ENCODE peak calls at places on chromosomes 4 and X, in four cellular contexts. One of them, this sample, is unnamed.

GRCh38 chrX:131841496-131842410 is 181.3 kb upstream of the STK26 start:
- DNase-seq in WTC11: peak; percentile 29
- DNase-seq in K562: peak; percentile 75
- DNase-seq in HepG2: peak; percentile 50
- DNase-seq in this sample: no peak

GRCh38 chrX:70046978-70047377 is 2.8 kb downstream of the AWAT2 start:
- DNase-seq in WTC11: no peak
- DNase-seq in K562: no peak
- DNase-seq in HepG2: no peak
- DNase-seq in this sample: no peak

GRCh38 chr4:108830509-108831244 is 67.8 kb upstream of the ETNPPL start:
- DNase-seq in WTC11: no peak
- DNase-seq in K562: peak; percentile 27
- DNase-seq in HepG2: no peak
- DNase-seq in this sample: no peak

GRCh38 chr4:85842540-85842939 is 367.6 kb downstream of the ARHGAP24 start:
- DNase-seq in WTC11: no peak
- DNase-seq in K562: no peak
- DNase-seq in HepG2: no peak
- DNase-seq in this sample: no peak

GRCh38 chrX:3527166-3527565 is 180.7 kb upstream of the MXRA5 start:
- DNase-seq in WTC11: no peak
- DNase-seq in K562: no peak
- DNase-seq in HepG2: no peak
- DNase-seq in this sample: no peak

GRCh38 chrX:49919617-49920016 is 2.8 kb upstream of the CLCN5 start:
- DNase-seq in WTC11: peak; percentile 50
- DNase-seq in K562: peak; percentile 55
- DNase-seq in HepG2: peak; percentile 9
- DNase-seq in this sample: no peak

GRCh38 chr4:86506591-86506990 is 87.5 kb upstream of the PTPN13 start:
- DNase-seq in WTC11: no peak
- DNase-seq in K562: no peak
- DNase-seq in HepG2: no peak
- DNase-seq in this sample: no peak

GRCh38 chr4:102787096-102787867 is 26.5 kb upstream of the MANBA start:
- DNase-seq in WTC11: no peak
- DNase-seq in K562: no peak
- DNase-seq in HepG2: no peak
- DNase-seq in this sample: no peak

GRCh38 chrX:151801980-151802379 is 67.4 kb downstream of the CNGA2 start:
- DNase-seq in WTC11: no peak
- DNase-seq in K562: peak; percentile 17
- DNase-seq in HepG2: no peak
- DNase-seq in this sample: no peak

GRCh38 chr4:103721251-103721650 is 1.5 kb upstream of the TACR3 start:
- DNase-seq in WTC11: no peak
- DNase-seq in K562: no peak
- DNase-seq in HepG2: no peak
- DNase-seq in this sample: no peak

GRCh38 chr4:69749771-69750170 is 10.6 kb downstream of the SULT1B1 start:
- DNase-seq in WTC11: no peak
- DNase-seq in K562: no peak
- DNase-seq in HepG2: no peak
- DNase-seq in this sample: no peak

GRCh38 chrX:153400146-153401132 is 711 bp downstream of the PNMA6E start:
- DNase-seq in WTC11: peak; percentile 73
- DNase-seq in K562: peak; percentile 83
- DNase-seq in HepG2: peak; percentile 29
- DNase-seq in this sample: no peak

GRCh38 chr4:128601992-128602695 is 207.4 kb upstream of the JADE1 start:
- DNase-seq in WTC11: no peak
- DNase-seq in K562: peak; percentile 82
- DNase-seq in HepG2: no peak
- DNase-seq in this sample: no peak

GRCh38 chrX:9874483-9874882 is 88.3 kb downstream of the SHROOM2 start:
- DNase-seq in WTC11: no peak
- DNase-seq in K562: no peak
- DNase-seq in HepG2: no peak
- DNase-seq in this sample: no peak

GRCh38 chrX:22577181-22577580 is 304.5 kb downstream of the CBLL2 start:
- DNase-seq in WTC11: no peak
- DNase-seq in K562: no peak
- DNase-seq in HepG2: no peak
- DNase-seq in this sample: no peak
- TF ChIP-seq CBFB in WTC11: no peak
- TF ChIP-seq CBFB in K562: no peak
- TF ChIP-seq CBFB in HepG2: no peak
- TF ChIP-seq CBFB in this sample: no peak

GRCh38 chr4:579543-580175 is 3.6 kb upstream of the TMEM271 start:
- DNase-seq in WTC11: no peak
- DNase-seq in K562: no peak
- DNase-seq in HepG2: no peak
- DNase-seq in this sample: no peak
- TF ChIP-seq CBFB in WTC11: no peak
- TF ChIP-seq CBFB in K562: no peak
- TF ChIP-seq CBFB in HepG2: no peak
- TF ChIP-seq CBFB in this sample: no peak

GRCh38 chr4:54940996-54941395 is 184.4 kb downstream of the KDR start:
- DNase-seq in WTC11: no peak
- DNase-seq in K562: no peak
- DNase-seq in HepG2: no peak
- DNase-seq in this sample: no peak
- TF ChIP-seq CBFB in WTC11: no peak
- TF ChIP-seq CBFB in K562: no peak
- TF ChIP-seq CBFB in HepG2: no peak
- TF ChIP-seq CBFB in this sample: no peak

DNA sequence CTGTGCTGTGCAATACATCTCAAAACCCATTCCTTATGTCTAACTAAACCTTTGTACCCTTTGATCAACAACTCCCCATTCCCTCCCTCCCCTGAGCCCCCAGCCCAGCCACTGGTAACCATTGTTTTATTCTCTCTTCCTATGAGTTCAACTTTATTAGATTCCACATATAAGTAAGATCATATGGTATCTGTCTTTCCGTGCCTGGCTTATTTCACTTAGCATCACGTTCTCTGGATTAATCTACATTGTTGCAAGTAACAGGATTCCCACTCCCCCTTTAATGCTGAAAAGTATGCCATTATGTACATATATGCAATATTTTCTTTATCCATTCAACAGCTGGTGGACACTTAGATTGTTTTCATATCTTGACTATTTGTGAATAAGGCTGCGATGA is 119.4 kb downstream of the RNF150 start:
- DNase-seq in WTC11: no peak
- DNase-seq in K562: no peak
- DNase-seq in HepG2: no peak
- DNase-seq in this sample: no peak
- TF ChIP-seq CBFB in WTC11: no peak
- TF ChIP-seq CBFB in K562: no peak
- TF ChIP-seq CBFB in HepG2: no peak
- TF ChIP-seq CBFB in this sample: no peak

DNA sequence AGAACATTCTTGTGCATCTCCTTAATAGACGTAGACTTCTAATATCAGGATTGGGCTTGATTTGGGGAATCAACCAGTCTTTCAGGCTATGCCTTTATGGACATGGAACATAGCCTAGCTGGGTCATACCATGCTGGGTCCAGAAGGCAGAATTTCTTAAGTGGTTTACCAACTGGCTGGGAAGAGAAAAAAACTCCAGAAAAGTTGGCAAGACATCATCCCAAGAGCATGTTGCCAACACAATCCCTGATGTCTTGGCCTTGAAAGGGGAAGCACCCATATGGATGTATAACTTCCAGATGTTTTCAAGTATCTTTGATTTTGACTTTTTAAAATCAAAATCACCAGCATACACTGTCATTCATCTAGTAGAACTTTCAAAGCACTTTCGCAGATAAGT is 138.0 kb upstream of the FGF13 start:
- DNase-seq in WTC11: no peak
- DNase-seq in K562: no peak
- DNase-seq in HepG2: no peak
- DNase-seq in this sample: no peak
- TF ChIP-seq CBFB in WTC11: no peak
- TF ChIP-seq CBFB in K562: no peak
- TF ChIP-seq CBFB in HepG2: no peak
- TF ChIP-seq CBFB in this sample: no peak

DNA sequence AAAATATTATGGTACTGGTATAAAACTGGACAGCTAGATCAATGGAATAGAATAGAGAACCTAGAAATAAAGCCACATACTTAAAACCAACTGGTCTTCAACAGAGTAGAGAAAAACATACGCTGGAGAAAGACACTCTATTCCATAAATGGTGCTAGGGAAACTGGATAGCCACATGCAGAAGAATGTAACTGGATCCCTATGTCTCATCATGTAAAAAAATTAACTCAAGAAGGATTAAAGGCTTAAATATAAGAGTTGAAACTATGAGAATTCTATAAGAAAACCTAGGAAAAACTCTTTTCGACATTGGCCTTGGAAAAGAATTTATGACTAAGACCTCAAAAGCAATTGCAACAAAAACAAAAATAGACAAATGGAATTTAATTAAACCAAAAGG is 114.6 kb downstream of the PCDH18 start:
- DNase-seq in WTC11: no peak
- DNase-seq in K562: no peak
- DNase-seq in HepG2: no peak
- DNase-seq in this sample: no peak
- TF ChIP-seq CBFB in WTC11: no peak
- TF ChIP-seq CBFB in K562: no peak
- TF ChIP-seq CBFB in HepG2: no peak
- TF ChIP-seq CBFB in this sample: no peak

GRCh38 chrX:281166-281999 is at the start of gene PLCXD1:
- DNase-seq in WTC11: peak; percentile 90
- DNase-seq in K562: peak; percentile 89
- DNase-seq in HepG2: peak; percentile 85
- DNase-seq in this sample: no peak
- TF ChIP-seq CBFB in WTC11: no peak
- TF ChIP-seq CBFB in K562: no peak
- TF ChIP-seq CBFB in HepG2: no peak
- TF ChIP-seq CBFB in this sample: no peak

DNA sequence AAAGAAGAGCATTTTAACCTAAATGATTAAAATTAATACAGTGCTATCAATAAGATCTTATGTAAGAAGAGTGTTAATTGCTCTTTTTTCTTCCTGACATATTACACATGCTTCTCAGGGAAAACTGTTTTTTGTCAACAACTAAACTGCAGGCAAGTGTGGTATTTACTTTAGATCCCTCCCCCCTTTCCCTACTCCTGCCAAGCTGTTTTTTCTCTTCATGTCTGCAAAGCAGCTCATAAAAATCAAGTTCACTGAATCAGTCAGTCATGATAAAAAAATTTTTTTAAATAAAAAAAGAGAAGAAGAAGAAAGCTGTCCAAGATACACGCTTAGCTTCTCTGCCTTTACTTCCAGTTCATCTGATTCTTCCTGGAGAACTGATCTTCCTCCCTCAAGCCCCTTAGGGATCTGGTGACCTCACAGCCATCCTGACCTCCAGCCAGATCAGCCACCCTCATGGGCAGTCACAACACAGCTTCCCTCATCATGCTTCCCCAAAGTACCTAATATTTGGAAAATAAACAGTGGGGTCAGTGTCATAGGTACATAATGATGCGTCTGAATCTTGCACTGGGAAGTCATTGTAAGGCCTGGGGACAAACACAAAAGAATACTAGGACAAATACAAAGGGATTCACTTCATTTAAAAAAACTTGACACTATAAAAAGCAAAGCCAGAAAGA is 87.0 kb downstream of the ZNF827 start:
- DNase-seq in WTC11: no peak
- DNase-seq in K562: no peak
- DNase-seq in HepG2: no peak
- DNase-seq in this sample: no peak
- TF ChIP-seq CBFB in WTC11: no peak
- TF ChIP-seq CBFB in K562: no peak
- TF ChIP-seq CBFB in HepG2: no peak
- TF ChIP-seq CBFB in this sample: no peak

DNA sequence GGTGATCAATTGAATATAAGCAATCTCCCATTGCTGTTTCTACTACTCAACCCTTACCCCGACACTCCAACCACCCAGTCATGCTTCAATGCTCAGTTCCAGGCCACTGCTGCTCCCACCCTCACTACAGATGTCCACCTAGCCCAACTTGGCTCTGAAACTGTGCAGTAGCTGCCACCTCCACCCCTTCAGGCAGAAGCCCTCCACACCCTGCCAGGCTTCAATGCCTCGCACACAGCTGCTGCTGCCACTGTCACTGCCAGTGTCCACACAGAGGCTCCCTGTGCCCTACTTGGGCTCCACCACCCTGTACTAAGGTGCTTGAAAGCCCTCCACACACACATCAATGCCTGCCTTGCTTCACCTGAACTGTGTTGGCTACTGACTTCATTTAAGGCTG is 34.6 kb downstream of the LAMTOR3 start:
- DNase-seq in WTC11: no peak
- DNase-seq in K562: no peak
- DNase-seq in HepG2: no peak
- DNase-seq in this sample: peak; percentile 32
- TF ChIP-seq CBFB in WTC11: no peak
- TF ChIP-seq CBFB in K562: no peak
- TF ChIP-seq CBFB in HepG2: no peak
- TF ChIP-seq CBFB in this sample: no peak

GRCh38 chr4:23039813-23040212 is 347.1 kb downstream of the GBA3 start:
- DNase-seq in WTC11: no peak
- DNase-seq in K562: no peak
- DNase-seq in HepG2: no peak
- DNase-seq in this sample: no peak
- TF ChIP-seq CBFB in WTC11: no peak
- TF ChIP-seq CBFB in K562: no peak
- TF ChIP-seq CBFB in HepG2: no peak
- TF ChIP-seq CBFB in this sample: no peak

This sample was measured in GM12878.